ENCODE peak calls at places on chromosomes 2 and 18, in six cellular contexts. One of them, this sample, is unnamed.

GRCh38 chr2:174826051-174826450 is 61.8 kb upstream of the CHRNA1 start:
- DNase-seq in HCT116: no peak
- DNase-seq in CD8-positive, alpha-beta memory T cell: no peak
- DNase-seq in astrocyte: peak; percentile 58
- DNase-seq in OCI-LY7: no peak
- DNase-seq in CD8-positive, alpha-beta T cell: no peak
- DNase-seq in this sample: no peak

GRCh38 chr2:18046558-18046957 is 168.1 kb downstream of the KCNS3 start:
- DNase-seq in HCT116: no peak
- DNase-seq in CD8-positive, alpha-beta memory T cell: no peak
- DNase-seq in astrocyte: peak; percentile 87
- DNase-seq in OCI-LY7: no peak
- DNase-seq in CD8-positive, alpha-beta T cell: no peak
- DNase-seq in this sample: peak; percentile 18

GRCh38 chr2:3575534-3576324 is 669 bp downstream of the RPS7 start:
- DNase-seq in HCT116: no peak
- DNase-seq in CD8-positive, alpha-beta memory T cell: peak; percentile 30
- DNase-seq in astrocyte: no peak
- DNase-seq in OCI-LY7: peak; percentile 42
- DNase-seq in CD8-positive, alpha-beta T cell: no peak
- DNase-seq in this sample: peak; percentile 29

GRCh38 chr2:157192445-157193423 is 64.8 kb upstream of the GALNT5 start:
- DNase-seq in HCT116: no peak
- DNase-seq in CD8-positive, alpha-beta memory T cell: no peak
- DNase-seq in astrocyte: no peak
- DNase-seq in OCI-LY7: no peak
- DNase-seq in CD8-positive, alpha-beta T cell: no peak
- DNase-seq in this sample: peak; percentile 23

GRCh38 chr2:23590227-23590869 is 205.4 kb downstream of the KLHL29 start:
- DNase-seq in HCT116: no peak
- DNase-seq in CD8-positive, alpha-beta memory T cell: no peak
- DNase-seq in astrocyte: no peak
- DNase-seq in OCI-LY7: no peak
- DNase-seq in CD8-positive, alpha-beta T cell: no peak
- DNase-seq in this sample: no peak

GRCh38 chr2:238290079-238290478 is 1.7 kb upstream of the PER2 start:
- DNase-seq in HCT116: peak; percentile 71
- DNase-seq in CD8-positive, alpha-beta memory T cell: peak; percentile 55
- DNase-seq in astrocyte: peak; percentile 43
- DNase-seq in OCI-LY7: peak; percentile 45
- DNase-seq in CD8-positive, alpha-beta T cell: no peak
- DNase-seq in this sample: no peak

GRCh38 chr2:106143495-106144215 is 50.4 kb downstream of the UXS1 start:
- DNase-seq in HCT116: no peak
- DNase-seq in CD8-positive, alpha-beta memory T cell: no peak
- DNase-seq in astrocyte: no peak
- DNase-seq in OCI-LY7: no peak
- DNase-seq in CD8-positive, alpha-beta T cell: no peak
- DNase-seq in this sample: no peak

GRCh38 chr2:48347712-48348111 is 182.2 kb upstream of the STON1 start:
- DNase-seq in HCT116: no peak
- DNase-seq in CD8-positive, alpha-beta memory T cell: no peak
- DNase-seq in astrocyte: peak; percentile 23
- DNase-seq in OCI-LY7: peak; percentile 41
- DNase-seq in CD8-positive, alpha-beta T cell: no peak
- DNase-seq in this sample: peak; percentile 36

GRCh38 chr2:11753886-11754704 is 7.7 kb downstream of the LPIN1 start:
- DNase-seq in HCT116: no peak
- DNase-seq in CD8-positive, alpha-beta memory T cell: peak; percentile 47
- DNase-seq in astrocyte: peak; percentile 67
- DNase-seq in OCI-LY7: peak; percentile 63
- DNase-seq in CD8-positive, alpha-beta T cell: peak; percentile 73
- DNase-seq in this sample: peak; percentile 67

GRCh38 chr2:217959723-217960122 is 43.1 kb downstream of the TNS1 start:
- DNase-seq in HCT116: no peak
- DNase-seq in CD8-positive, alpha-beta memory T cell: no peak
- DNase-seq in astrocyte: peak; percentile 31
- DNase-seq in OCI-LY7: no peak
- DNase-seq in CD8-positive, alpha-beta T cell: no peak
- DNase-seq in this sample: no peak

GRCh38 chr18:53906681-53907080 is 317.8 kb downstream of the MBD2 start:
- DNase-seq in HCT116: no peak
- DNase-seq in CD8-positive, alpha-beta memory T cell: no peak
- DNase-seq in astrocyte: peak; percentile 66
- DNase-seq in OCI-LY7: no peak
- DNase-seq in CD8-positive, alpha-beta T cell: no peak
- DNase-seq in this sample: peak; percentile 41

GRCh38 chr2:10305715-10306114 is 3.0 kb downstream of the HPCAL1 start:
- DNase-seq in HCT116: no peak
- DNase-seq in CD8-positive, alpha-beta memory T cell: no peak
- DNase-seq in astrocyte: no peak
- DNase-seq in OCI-LY7: peak; percentile 56
- DNase-seq in CD8-positive, alpha-beta T cell: peak; percentile 68
- DNase-seq in this sample: no peak

GRCh38 chr2:151946856-151947523 is 118.8 kb upstream of the ARL5A start:
- DNase-seq in HCT116: peak; percentile 21
- DNase-seq in CD8-positive, alpha-beta memory T cell: no peak
- DNase-seq in astrocyte: peak; percentile 2
- DNase-seq in OCI-LY7: peak; percentile 55
- DNase-seq in CD8-positive, alpha-beta T cell: no peak
- DNase-seq in this sample: peak; percentile 39

GRCh38 chr18:70422061-70422965 is 133.5 kb downstream of the SOCS6 start:
- DNase-seq in HCT116: peak; percentile 94
- DNase-seq in CD8-positive, alpha-beta memory T cell: no peak
- DNase-seq in astrocyte: peak; percentile 96
- DNase-seq in OCI-LY7: no peak
- DNase-seq in CD8-positive, alpha-beta T cell: no peak
- DNase-seq in this sample: peak; percentile 97

GRCh38 chr2:222982010-222982908 is 69.7 kb upstream of the KCNE4 start:
- DNase-seq in HCT116: peak; percentile 65
- DNase-seq in CD8-positive, alpha-beta memory T cell: no peak
- DNase-seq in astrocyte: peak; percentile 74
- DNase-seq in OCI-LY7: peak; percentile 61
- DNase-seq in CD8-positive, alpha-beta T cell: no peak
- DNase-seq in this sample: peak; percentile 93

GRCh38 chr2:85589982-85590791 is 5.4 kb upstream of the RNF181 start:
- DNase-seq in HCT116: no peak
- DNase-seq in CD8-positive, alpha-beta memory T cell: no peak
- DNase-seq in astrocyte: peak; percentile 100
- DNase-seq in OCI-LY7: no peak
- DNase-seq in CD8-positive, alpha-beta T cell: no peak
- DNase-seq in this sample: peak; percentile 92

GRCh38 chr2:24459224-24459799 is 31.7 kb upstream of the NCOA1 start:
- DNase-seq in HCT116: no peak
- DNase-seq in CD8-positive, alpha-beta memory T cell: no peak
- DNase-seq in astrocyte: no peak
- DNase-seq in OCI-LY7: no peak
- DNase-seq in CD8-positive, alpha-beta T cell: no peak
- DNase-seq in this sample: no peak

GRCh38 chr2:86815616-86816015 is 24.9 kb upstream of the CD8A start:
- DNase-seq in HCT116: no peak
- DNase-seq in CD8-positive, alpha-beta memory T cell: peak; percentile 30
- DNase-seq in astrocyte: no peak
- DNase-seq in OCI-LY7: no peak
- DNase-seq in CD8-positive, alpha-beta T cell: no peak
- DNase-seq in this sample: no peak

GRCh38 chr2:207107120-207107519 is 58.6 kb downstream of the KLF7 start:
- DNase-seq in HCT116: no peak
- DNase-seq in CD8-positive, alpha-beta memory T cell: no peak
- DNase-seq in astrocyte: no peak
- DNase-seq in OCI-LY7: no peak
- DNase-seq in CD8-positive, alpha-beta T cell: no peak
- DNase-seq in this sample: no peak

GRCh38 chr2:126627623-126628022 is 28.3 kb upstream of the GYPC start:
- DNase-seq in HCT116: no peak
- DNase-seq in CD8-positive, alpha-beta memory T cell: no peak
- DNase-seq in astrocyte: no peak
- DNase-seq in OCI-LY7: no peak
- DNase-seq in CD8-positive, alpha-beta T cell: no peak
- DNase-seq in this sample: peak; percentile 76

GRCh38 chr18:36662000-36662399 is 166.8 kb downstream of the TPGS2 start:
- DNase-seq in HCT116: no peak
- DNase-seq in CD8-positive, alpha-beta memory T cell: no peak
- DNase-seq in astrocyte: no peak
- DNase-seq in OCI-LY7: no peak
- DNase-seq in CD8-positive, alpha-beta T cell: no peak
- DNase-seq in this sample: peak; percentile 9

GRCh38 chr2:217671871-217672270 is 330.9 kb downstream of the TNS1 start:
- DNase-seq in HCT116: no peak
- DNase-seq in CD8-positive, alpha-beta memory T cell: no peak
- DNase-seq in astrocyte: no peak
- DNase-seq in OCI-LY7: no peak
- DNase-seq in CD8-positive, alpha-beta T cell: no peak
- DNase-seq in this sample: no peak

GRCh38 chr18:78517328-78517727 is 462.3 kb upstream of the SALL3 start:
- DNase-seq in HCT116: no peak
- DNase-seq in CD8-positive, alpha-beta memory T cell: no peak
- DNase-seq in astrocyte: no peak
- DNase-seq in OCI-LY7: no peak
- DNase-seq in CD8-positive, alpha-beta T cell: no peak
- DNase-seq in this sample: no peak

GRCh38 chr2:219384083-219384713 is 3.5 kb downstream of the DNPEP start:
- DNase-seq in HCT116: no peak
- DNase-seq in CD8-positive, alpha-beta memory T cell: no peak
- DNase-seq in astrocyte: no peak
- DNase-seq in OCI-LY7: no peak
- DNase-seq in CD8-positive, alpha-beta T cell: no peak
- DNase-seq in this sample: no peak

GRCh38 chr18:66795011-66795410 is 191.1 kb upstream of the CDH19 start:
- DNase-seq in HCT116: no peak
- DNase-seq in CD8-positive, alpha-beta memory T cell: no peak
- DNase-seq in astrocyte: peak; percentile 87
- DNase-seq in OCI-LY7: no peak
- DNase-seq in CD8-positive, alpha-beta T cell: no peak
- DNase-seq in this sample: peak; percentile 2

GRCh38 chr2:202034249-202035088 is 814 bp downstream of the FZD7 start:
- DNase-seq in HCT116: no peak
- DNase-seq in CD8-positive, alpha-beta memory T cell: no peak
- DNase-seq in astrocyte: peak; percentile 31
- DNase-seq in OCI-LY7: no peak
- DNase-seq in CD8-positive, alpha-beta T cell: peak; percentile 53
- DNase-seq in this sample: peak; percentile 70

GRCh38 chr2:66495788-66496640 is 61.1 kb downstream of the MEIS1 start:
- DNase-seq in HCT116: no peak
- DNase-seq in CD8-positive, alpha-beta memory T cell: no peak
- DNase-seq in astrocyte: peak; percentile 85
- DNase-seq in OCI-LY7: no peak
- DNase-seq in CD8-positive, alpha-beta T cell: no peak
- DNase-seq in this sample: peak; percentile 87

GRCh38 chr18:12014521-12014920 is 33.2 kb downstream of the IMPA2 start:
- DNase-seq in HCT116: no peak
- DNase-seq in CD8-positive, alpha-beta memory T cell: no peak
- DNase-seq in astrocyte: no peak
- DNase-seq in OCI-LY7: no peak
- DNase-seq in CD8-positive, alpha-beta T cell: no peak
- DNase-seq in this sample: no peak

GRCh38 chr2:209922116-209922515 is 80.3 kb upstream of the RPE start:
- DNase-seq in HCT116: no peak
- DNase-seq in CD8-positive, alpha-beta memory T cell: no peak
- DNase-seq in astrocyte: peak; percentile 26
- DNase-seq in OCI-LY7: no peak
- DNase-seq in CD8-positive, alpha-beta T cell: no peak
- DNase-seq in this sample: no peak

GRCh38 chr2:37851428-37851827 is 73.7 kb upstream of the RMDN2 start:
- DNase-seq in HCT116: no peak
- DNase-seq in CD8-positive, alpha-beta memory T cell: no peak
- DNase-seq in astrocyte: no peak
- DNase-seq in OCI-LY7: no peak
- DNase-seq in CD8-positive, alpha-beta T cell: no peak
- DNase-seq in this sample: no peak

GRCh38 chr2:40039543-40039942 is 260.5 kb upstream of the THUMPD2 start:
- DNase-seq in HCT116: no peak
- DNase-seq in CD8-positive, alpha-beta memory T cell: no peak
- DNase-seq in astrocyte: no peak
- DNase-seq in OCI-LY7: no peak
- DNase-seq in CD8-positive, alpha-beta T cell: no peak
- DNase-seq in this sample: no peak

GRCh38 chr2:66478311-66478710 is 43.4 kb downstream of the MEIS1 start:
- DNase-seq in HCT116: no peak
- DNase-seq in CD8-positive, alpha-beta memory T cell: no peak
- DNase-seq in astrocyte: no peak
- DNase-seq in OCI-LY7: no peak
- DNase-seq in CD8-positive, alpha-beta T cell: no peak
- DNase-seq in this sample: no peak

GRCh38 chr2:10048501-10049171 is 5.3 kb downstream of the KLF11 start:
- DNase-seq in HCT116: peak; percentile 10
- DNase-seq in CD8-positive, alpha-beta memory T cell: peak; percentile 51
- DNase-seq in astrocyte: peak; percentile 31
- DNase-seq in OCI-LY7: peak; percentile 64
- DNase-seq in CD8-positive, alpha-beta T cell: no peak
- DNase-seq in this sample: peak; percentile 78

GRCh38 chr2:200786826-200787225 is 24.9 kb upstream of the BZW1 start:
- DNase-seq in HCT116: peak; percentile 39
- DNase-seq in CD8-positive, alpha-beta memory T cell: no peak
- DNase-seq in astrocyte: peak; percentile 76
- DNase-seq in OCI-LY7: no peak
- DNase-seq in CD8-positive, alpha-beta T cell: no peak
- DNase-seq in this sample: peak; percentile 94
- H3K4me3 ChIP-seq in HCT116: no peak overlapping the region
- H3K4me3 ChIP-seq in CD8-positive, alpha-beta memory T cell: no peak overlapping the region
- H3K4me3 ChIP-seq in astrocyte: peak overlapping the region; percentile 46
- H3K4me3 ChIP-seq in OCI-LY7: no peak overlapping the region
- H3K4me3 ChIP-seq in CD8-positive, alpha-beta T cell: no peak overlapping the region
- H3K4me3 ChIP-seq in this sample: no peak overlapping the region

GRCh38 chr2:42566006-42566405 is 2.4 kb upstream of the MTA3 start:
- DNase-seq in HCT116: no peak
- DNase-seq in CD8-positive, alpha-beta memory T cell: no peak
- DNase-seq in astrocyte: no peak
- DNase-seq in OCI-LY7: peak; percentile 56
- DNase-seq in CD8-positive, alpha-beta T cell: no peak
- DNase-seq in this sample: no peak
- H3K4me3 ChIP-seq in HCT116: no peak overlapping the region
- H3K4me3 ChIP-seq in CD8-positive, alpha-beta memory T cell: no peak overlapping the region
- H3K4me3 ChIP-seq in astrocyte: no peak overlapping the region
- H3K4me3 ChIP-seq in OCI-LY7: peak overlapping the region; percentile 96
- H3K4me3 ChIP-seq in CD8-positive, alpha-beta T cell: no peak overlapping the region
- H3K4me3 ChIP-seq in this sample: no peak overlapping the region

DNA sequence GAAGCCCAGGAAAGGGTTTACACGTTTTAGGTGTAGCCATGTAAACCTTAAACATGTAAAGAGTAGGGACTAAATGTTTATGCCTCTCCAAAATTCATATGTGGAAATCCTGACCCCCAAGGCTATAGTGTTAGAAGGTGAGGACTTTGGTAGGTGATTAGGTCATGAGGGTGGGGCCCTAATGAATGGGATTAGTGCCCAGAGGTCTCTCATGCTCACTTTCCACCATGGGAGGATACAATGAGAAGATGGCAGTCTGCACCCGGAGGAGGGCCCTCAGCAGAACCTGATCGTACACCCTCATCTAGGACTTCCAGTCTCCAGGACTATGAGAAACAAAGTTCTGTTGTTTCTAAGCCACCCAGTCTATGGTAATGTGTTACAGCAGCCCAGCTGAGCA is 119.6 kb downstream of the TMEM163 start:
- DNase-seq in HCT116: no peak
- DNase-seq in CD8-positive, alpha-beta memory T cell: no peak
- DNase-seq in astrocyte: no peak
- DNase-seq in OCI-LY7: no peak
- DNase-seq in CD8-positive, alpha-beta T cell: no peak
- DNase-seq in this sample: no peak
- H3K4me3 ChIP-seq in HCT116: no peak overlapping the region
- H3K4me3 ChIP-seq in CD8-positive, alpha-beta memory T cell: no peak overlapping the region
- H3K4me3 ChIP-seq in astrocyte: no peak overlapping the region
- H3K4me3 ChIP-seq in OCI-LY7: no peak overlapping the region
- H3K4me3 ChIP-seq in CD8-positive, alpha-beta T cell: no peak overlapping the region
- H3K4me3 ChIP-seq in this sample: no peak overlapping the region

GRCh38 chr2:30738141-30738911 is 68.9 kb downstream of the CAPN13 start:
- DNase-seq in HCT116: no peak
- DNase-seq in CD8-positive, alpha-beta memory T cell: no peak
- DNase-seq in astrocyte: no peak
- DNase-seq in OCI-LY7: no peak
- DNase-seq in CD8-positive, alpha-beta T cell: no peak
- DNase-seq in this sample: no peak
- H3K4me3 ChIP-seq in HCT116: no peak overlapping the region
- H3K4me3 ChIP-seq in CD8-positive, alpha-beta memory T cell: no peak overlapping the region
- H3K4me3 ChIP-seq in astrocyte: no peak overlapping the region
- H3K4me3 ChIP-seq in OCI-LY7: no peak overlapping the region
- H3K4me3 ChIP-seq in CD8-positive, alpha-beta T cell: no peak overlapping the region
- H3K4me3 ChIP-seq in this sample: no peak overlapping the region

This sample was measured in choroid plexus epithelial cell.